ENCODE peak calls at places on chromosomes 6 and 20, in eight cellular contexts. Y is IMR-90, S is PC-3, I is progenitor cell of endocrine pancreas, T is keratinocyte, A is HL-60, U is fibroblast of the aortic adventitia, D is Calu3. N is an unnamed sample.

GRCh38 chr20:57500941-57501340 is 24.0 kb downstream of the CTCFL start:
- DNase-seq in Y (no peak), S (no peak), I (no peak), T (no peak), A (no peak), U (no peak), D (no peak), N (no peak)

GRCh38 chr20:25195962-25196700 is 619 bp downstream of the ENTPD6 start:
- DNase-seq in Y (peak), S (peak), I (peak), T (no peak), A (no peak), U (no peak), D (peak), N (peak)

GRCh38 chr6:21354805-21355238 is 238.7 kb upstream of the SOX4 start:
- DNase-seq in Y (no peak), S (no peak), I (no peak), T (no peak), A (no peak), U (no peak), D (peak), N (no peak)

GRCh38 chr6:125824946-125825786 is 34.4 kb downstream of the NCOA7 start:
- DNase-seq in Y (no peak), S (no peak), I (no peak), T (no peak), A (no peak), U (no peak), D (no peak), N (no peak)

GRCh38 chr20:31341470-31341869 is 26.9 kb upstream of the DEFB118 start:
- DNase-seq in Y (no peak), S (no peak), I (no peak), T (no peak), A (no peak), U (no peak), D (no peak), N (no peak)

GRCh38 chr6:11460001-11460668 is 77.4 kb upstream of the TMEM170B start:
- DNase-seq in Y (peak), S (peak), I (no peak), T (no peak), A (peak), U (peak), D (peak), N (peak)

GRCh38 chr6:12014027-12014872 is 2.1 kb downstream of the HIVEP1 start:
- DNase-seq in Y (peak), S (peak), I (no peak), T (peak), A (no peak), U (peak), D (no peak), N (peak)

GRCh38 chr6:170031684-170032121 is 259.2 kb downstream of the DLL1 start:
- DNase-seq in Y (no peak), S (peak), I (no peak), T (no peak), A (no peak), U (no peak), D (no peak), N (no peak)

GRCh38 chr6:30493643-30494250 is 4.4 kb downstream of the HLA-E start:
- DNase-seq in Y (no peak), S (no peak), I (no peak), T (no peak), A (peak), U (no peak), D (no peak), N (no peak)

GRCh38 chr6:149089508-149089907 is 228.0 kb upstream of the TAB2 start:
- DNase-seq in Y (no peak), S (no peak), I (no peak), T (no peak), A (no peak), U (no peak), D (no peak), N (no peak)

GRCh38 chr6:37283268-37283667 is 25.3 kb upstream of the TMEM217 start:
- DNase-seq in Y (peak), S (no peak), I (no peak), T (no peak), A (no peak), U (no peak), D (no peak), N (no peak)

GRCh38 chr6:37276916-37277509 is 19.1 kb upstream of the TMEM217 start:
- DNase-seq in Y (no peak), S (no peak), I (no peak), T (no peak), A (no peak), U (no peak), D (peak), N (no peak)

GRCh38 chr6:37279366-37280134 is 21.6 kb upstream of the TMEM217 start:
- DNase-seq in Y (peak), S (no peak), I (no peak), T (no peak), A (peak), U (peak), D (no peak), N (peak)

GRCh38 chr6:37283786-37284185 is 25.8 kb upstream of the TMEM217 start:
- DNase-seq in Y (no peak), S (no peak), I (no peak), T (no peak), A (no peak), U (peak), D (no peak), N (no peak)

GRCh38 chr6:37280162-37280895 is 22.4 kb upstream of the TMEM217 start:
- DNase-seq in Y (no peak), S (no peak), I (no peak), T (no peak), A (peak), U (no peak), D (no peak), N (no peak)
- TF ChIP-seq CTCF in Y (no peak), S (no peak), I (no peak), T (no peak), A (no peak), U (no peak), D (no peak), N (no peak)

GRCh38 chr6:105318660-105319059 is 84.2 kb downstream of the PREP start:
- DNase-seq in Y (peak), S (peak), I (no peak), T (peak), A (no peak), U (peak), D (no peak), N (peak)

GRCh38 chr6:105321207-105321606 is 81.7 kb downstream of the PREP start:
- DNase-seq in Y (no peak), S (no peak), I (no peak), T (no peak), A (no peak), U (no peak), D (no peak), N (no peak)

GRCh38 chr6:105320766-105321165 is 82.1 kb downstream of the PREP start:
- DNase-seq in Y (no peak), S (no peak), I (no peak), T (no peak), A (no peak), U (no peak), D (no peak), N (no peak)

GRCh38 chr6:105319331-105319730 is 83.6 kb downstream of the PREP start:
- DNase-seq in Y (peak), S (peak), I (no peak), T (peak), A (no peak), U (no peak), D (no peak), N (no peak)

DNA sequence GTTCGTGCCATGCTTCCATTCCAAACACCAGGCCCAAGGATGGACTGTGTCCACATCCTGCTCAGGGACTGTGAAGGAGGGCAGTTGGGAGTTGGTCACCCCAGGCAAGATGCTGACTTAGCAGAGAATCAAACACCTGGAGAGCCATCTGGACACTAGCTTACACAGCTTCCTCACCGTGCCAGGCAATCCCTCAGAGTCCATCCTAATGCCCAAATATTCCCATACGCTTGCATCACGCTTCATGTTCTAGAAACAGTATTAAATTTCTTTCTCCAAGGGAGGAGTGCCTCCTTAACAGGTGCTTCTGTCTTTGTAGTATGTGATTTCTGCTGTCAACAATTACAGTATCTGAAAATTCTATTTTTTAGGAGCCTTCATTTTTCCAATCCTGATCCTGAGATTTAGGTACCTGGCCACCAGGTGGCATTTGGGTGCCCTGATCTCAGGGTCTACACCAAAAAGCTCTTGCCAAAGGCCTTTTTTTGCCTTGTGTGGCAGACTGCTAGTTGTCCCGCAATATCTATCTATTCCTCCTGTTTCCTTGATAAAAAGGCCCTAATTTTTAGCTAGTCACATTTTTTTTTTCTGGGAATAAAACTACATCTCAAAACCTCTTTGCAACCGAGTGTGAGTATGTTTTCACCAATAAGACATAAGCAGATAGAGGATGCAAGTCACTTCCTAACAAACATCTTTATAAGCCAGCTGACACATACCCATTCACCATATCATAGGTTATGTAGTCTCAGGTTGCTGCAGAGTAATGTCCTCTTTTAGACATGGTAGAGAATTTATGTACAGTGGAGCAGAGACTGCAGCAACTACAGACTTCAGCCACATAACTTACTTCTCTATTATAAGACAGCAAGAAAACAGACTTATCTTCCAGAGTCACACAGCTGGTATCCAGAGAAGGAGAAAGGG is 85.0 kb downstream of the PREP start:
- DNase-seq in Y (no peak), S (peak), I (no peak), T (no peak), A (no peak), U (no peak), D (peak), N (peak)
- TF ChIP-seq CTCF in Y (peak), S (peak), I (peak), T (peak), A (no peak), U (no peak), D (peak), N (peak)

DNA sequence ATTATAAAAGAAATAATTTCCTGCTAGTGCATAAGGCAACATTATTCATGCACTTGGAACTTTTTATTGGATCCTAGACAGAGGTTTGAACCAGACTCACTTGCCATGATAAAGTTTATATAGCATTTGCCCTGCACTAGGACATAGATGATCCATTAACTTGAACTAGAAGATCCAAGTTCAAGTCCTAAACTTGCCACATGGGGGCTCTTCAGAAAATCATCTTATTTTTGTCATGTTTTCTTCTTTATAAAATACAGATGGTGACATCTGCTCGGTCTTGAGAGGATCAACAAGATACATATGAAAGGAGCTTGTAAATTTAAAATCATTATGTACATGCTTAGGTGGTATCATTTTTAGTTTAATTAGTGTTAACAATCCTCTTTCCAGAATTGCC is 94.5 kb downstream of the SIM1 start:
- DNase-seq in Y (no peak), S (peak), I (no peak), T (no peak), A (no peak), U (peak), D (no peak), N (no peak)
- TF ChIP-seq CTCF in Y (peak), S (peak), I (peak), T (no peak), A (no peak), U (peak), D (peak), N (peak)

GRCh38 chr6:120405947-120406346 is 928.3 kb downstream of the TBC1D32 start:
- DNase-seq in Y (no peak), S (peak), I (no peak), T (no peak), A (no peak), U (no peak), D (no peak), N (no peak)
- TF ChIP-seq CTCF in Y (no peak), S (peak), I (peak), T (peak), A (no peak), U (no peak), D (no peak), N (no peak)

DNA sequence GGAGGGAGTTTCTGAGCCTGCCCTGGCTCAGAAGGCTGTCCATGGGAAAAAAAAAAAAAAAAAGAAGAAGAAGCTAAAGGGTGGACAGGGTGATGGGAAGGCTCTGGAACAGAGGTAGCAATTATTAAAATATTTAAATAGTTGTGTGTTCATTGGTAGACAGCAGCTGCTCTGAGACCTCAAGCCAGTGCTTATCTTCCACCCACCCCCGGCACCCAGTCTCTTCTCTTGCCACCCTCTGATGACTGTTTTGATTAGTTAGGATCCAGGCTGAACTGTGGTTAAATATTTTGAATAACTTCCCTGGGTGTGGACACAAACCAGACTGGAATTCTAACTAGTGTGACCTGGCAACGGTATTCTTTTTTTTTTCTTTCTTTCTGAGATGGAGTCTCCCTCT is 16.9 kb upstream of the SRSF3 start:
- DNase-seq in Y (peak), S (peak), I (no peak), T (no peak), A (no peak), U (peak), D (peak), N (peak)
- TF ChIP-seq CTCF in Y (no peak), S (no peak), I (no peak), T (no peak), A (no peak), U (no peak), D (no peak), N (no peak)

GRCh38 chr20:63576311-63576710 is 2.3 kb upstream of the HELZ2 start:
- DNase-seq in Y (no peak), S (no peak), I (no peak), T (no peak), A (no peak), U (peak), D (no peak), N (no peak)

GRCh38 chr20:63577317-63577894 is 3.4 kb upstream of the HELZ2 start:
- DNase-seq in Y (no peak), S (no peak), I (no peak), T (no peak), A (no peak), U (no peak), D (no peak), N (no peak)

GRCh38 chr20:63578224-63579016 is 4.4 kb upstream of the HELZ2 start:
- DNase-seq in Y (no peak), S (no peak), I (no peak), T (no peak), A (no peak), U (no peak), D (no peak), N (no peak)

GRCh38 chr20:63580796-63581461 is 6.9 kb upstream of the HELZ2 start:
- DNase-seq in Y (peak), S (peak), I (no peak), T (peak), A (no peak), U (peak), D (peak), N (peak)

DNA sequence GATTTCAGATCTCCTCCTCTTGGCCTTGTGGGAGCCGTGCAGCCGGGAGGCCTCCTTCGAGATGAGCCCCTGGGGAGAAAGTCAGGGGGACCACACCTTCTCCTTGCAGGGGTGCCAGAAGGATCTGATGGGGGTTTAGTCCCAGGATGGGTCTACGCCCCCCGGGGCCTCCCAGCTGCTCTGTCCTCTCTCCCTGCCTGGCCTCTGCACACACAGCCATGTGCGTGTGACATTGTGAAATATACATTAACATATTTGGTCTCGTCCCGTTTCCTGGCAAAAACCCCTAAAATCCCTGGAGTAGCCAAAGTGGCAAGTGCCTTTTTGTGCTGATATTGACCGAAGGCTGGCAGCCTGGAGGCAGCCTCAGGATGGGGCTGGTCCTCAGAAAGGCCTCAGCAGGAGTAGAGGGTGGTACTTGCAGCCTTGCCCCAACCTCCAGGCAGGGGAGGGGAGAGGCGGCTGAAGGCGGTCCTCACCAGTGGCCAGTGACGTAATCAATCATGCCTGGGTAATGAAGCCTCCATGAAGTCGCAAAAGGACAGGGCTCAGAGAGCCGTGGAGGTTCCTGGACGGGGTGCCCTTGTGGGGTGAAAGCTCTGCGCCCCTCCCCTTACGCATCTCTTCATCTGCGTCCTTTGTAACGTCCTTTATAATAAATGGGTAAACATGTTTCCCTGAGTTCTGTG is 5.1 kb upstream of the HELZ2 start:
- DNase-seq in Y (no peak), S (no peak), I (no peak), T (no peak), A (no peak), U (no peak), D (no peak), N (no peak)
- TF ChIP-seq CTCF in Y (no peak), S (no peak), I (no peak), T (no peak), A (no peak), U (no peak), D (no peak), N (no peak)

GRCh38 chr6:152062476-152062875 is 255.0 kb downstream of the ESR1 start:
- DNase-seq in Y (no peak), S (no peak), I (no peak), T (no peak), A (no peak), U (no peak), D (no peak), N (no peak)

GRCh38 chr6:152055517-152055916 is 248.0 kb downstream of the ESR1 start:
- DNase-seq in Y (no peak), S (no peak), I (no peak), T (no peak), A (no peak), U (no peak), D (no peak), N (no peak)

GRCh38 chr6:152054441-152054840 is 247.0 kb downstream of the ESR1 start:
- DNase-seq in Y (no peak), S (peak), I (no peak), T (no peak), A (no peak), U (peak), D (no peak), N (peak)

GRCh38 chr6:152059909-152060308 is 252.4 kb downstream of the ESR1 start:
- DNase-seq in Y (no peak), S (no peak), I (no peak), T (no peak), A (no peak), U (no peak), D (no peak), N (no peak)

DNA sequence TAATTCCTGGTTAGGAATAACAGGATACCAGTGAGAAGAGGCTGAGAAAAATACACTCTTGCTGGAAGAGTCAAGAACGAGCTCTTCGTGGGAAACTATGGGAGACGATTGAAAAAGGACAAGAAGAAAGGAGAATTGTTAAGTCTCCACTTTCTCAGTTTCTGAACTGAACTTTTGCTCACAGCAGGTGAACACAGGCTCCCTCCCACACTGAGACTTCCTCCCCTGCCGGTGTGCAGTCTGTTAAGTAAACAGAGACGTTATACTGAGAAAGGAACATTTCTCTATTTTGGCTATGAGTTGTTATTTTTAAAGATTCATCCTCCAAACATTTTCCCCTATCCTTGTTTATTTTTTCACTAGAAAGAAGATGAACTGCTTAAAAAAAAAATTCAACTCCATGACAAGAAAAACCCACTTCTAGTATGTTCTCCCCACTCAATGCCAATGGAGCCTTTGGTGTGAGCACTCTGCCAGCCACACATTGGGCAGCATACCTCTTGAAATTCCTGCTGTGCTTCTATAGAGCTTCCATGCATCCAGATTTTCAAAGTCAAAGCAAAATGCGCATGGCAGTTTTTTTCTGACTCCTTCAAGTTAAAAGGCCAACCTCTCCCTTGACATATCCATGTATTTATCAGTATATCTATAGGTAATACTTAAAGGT is 250.5 kb downstream of the ESR1 start:
- DNase-seq in Y (no peak), S (peak), I (no peak), T (no peak), A (no peak), U (no peak), D (no peak), N (no peak)
- TF ChIP-seq CTCF in Y (no peak), S (no peak), I (no peak), T (no peak), A (no peak), U (no peak), D (no peak), N (no peak)

GRCh38 chr20:23444859-23445258 is 5.4 kb downstream of the CSTL1 start:
- DNase-seq in Y (no peak), S (no peak), I (no peak), T (no peak), A (no peak), U (no peak), D (no peak), N (no peak)

GRCh38 chr20:23449400-23449799 is 3.3 kb downstream of the CST11 start:
- DNase-seq in Y (no peak), S (no peak), I (no peak), T (no peak), A (peak), U (no peak), D (no peak), N (no peak)

GRCh38 chr20:23445596-23446217 is 6.2 kb downstream of the CSTL1 start:
- DNase-seq in Y (peak), S (peak), I (no peak), T (peak), A (no peak), U (peak), D (no peak), N (peak)

GRCh38 chr20:23448167-23448566 is 4.5 kb downstream of the CST11 start:
- DNase-seq in Y (no peak), S (no peak), I (no peak), T (no peak), A (no peak), U (no peak), D (no peak), N (no peak)

GRCh38 chr20:23446505-23446904 is 6.2 kb downstream of the CST11 start:
- DNase-seq in Y (peak), S (peak), I (peak), T (no peak), A (peak), U (peak), D (no peak), N (peak)
- TF ChIP-seq CTCF in Y (peak), S (peak), I (peak), T (peak), A (peak), U (peak), D (no peak), N (peak)

N was measured in cardiac fibroblast.